ENCODE peak calls at places on chromosomes 3 and 15, in ten cellular contexts. W is activated naive CD8-positive, alpha-beta T cell treated with anti-CD3 and anti-CD28 coated beads, Interleukin-2, amount 10 ng/mL, durations not matched to agents 7 days and 5 days; B is psoas muscle; A is RWPE1; S is EH; E is lower leg skin; Y is skeletal muscle cell; D is NCI-H1694; C is stimulated activated CD4-positive, alpha-beta T cell treated with anti-CD3 and anti-CD28 coated beads, Interleukin-4, amount 100 ng/mL, for 1 hour; X is activated CD4-positive, alpha-beta T cell treated with anti-CD3 and anti-CD28 coated beads, Interleukin-2, amount 10 ng/mL, durations not matched to agents 7 days and 5 days. N is an unnamed sample.

GRCh38 chr3:60803812-60804211 is 447.4 kb downstream of the FHIT start:
- DNase-seq in C (no peak), D (no peak), W (no peak), A (no peak), E (no peak), B (no peak), S (peak), X (no peak), Y (no peak), N (no peak)

GRCh38 chr3:71530903-71531535 is 52.5 kb downstream of the FOXP1 start:
- DNase-seq in X (no peak), A (no peak), W (no peak), C (no peak), Y (no peak), E (no peak), B (no peak), S (no peak), D (no peak), N (no peak)

GRCh38 chr15:80585544-80586018 is 109.5 kb upstream of the ABHD17C start:
- DNase-seq in Y (no peak), C (no peak), W (no peak), B (no peak), D (no peak), E (peak), S (no peak), X (no peak), A (peak), N (no peak)

GRCh38 chr15:72554471-72555425 is 80.6 kb downstream of the ARIH1 start:
- DNase-seq in X (peak), Y (no peak), S (peak), W (no peak), B (no peak), E (no peak), C (peak), D (no peak), A (no peak), N (peak)

GRCh38 chr3:97658670-97659285 is 105.8 kb upstream of the ARL6 start:
- DNase-seq in S (peak), C (no peak), E (no peak), Y (no peak), B (no peak), A (peak), D (peak), W (no peak), X (no peak), N (no peak)

GRCh38 chr3:66588340-66588847 is 87.6 kb upstream of the LRIG1 start:
- DNase-seq in C (no peak), Y (peak), D (no peak), A (no peak), X (no peak), E (no peak), S (peak), W (no peak), B (no peak), N (no peak)

GRCh38 chr3:46868301-46868700 is 5.1 kb upstream of the MYL3 start:
- DNase-seq in W (no peak), A (no peak), C (no peak), E (no peak), D (no peak), X (no peak), S (no peak), B (no peak), Y (no peak), N (no peak)

GRCh38 chr3:123302961-123303360 is 101.2 kb downstream of the SEC22A start:
- DNase-seq in S (no peak), B (peak), X (no peak), Y (no peak), W (no peak), A (no peak), C (no peak), D (no peak), E (no peak), N (no peak)

GRCh38 chr3:146308222-146308621 is 57.3 kb upstream of the PLSCR4 start:
- DNase-seq in B (no peak), A (no peak), W (no peak), X (no peak), Y (peak), S (peak), C (no peak), E (no peak), D (no peak), N (no peak)

GRCh38 chr3:108953210-108953609 is 469 bp downstream of the GUCA1C start:
- DNase-seq in W (no peak), B (no peak), D (no peak), Y (no peak), C (no peak), A (peak), S (no peak), X (no peak), E (no peak), N (no peak)

GRCh38 chr3:168570404-168571173 is 474.9 kb upstream of the GOLIM4 start:
- DNase-seq in Y (no peak), S (no peak), E (no peak), W (no peak), X (no peak), B (no peak), D (no peak), A (no peak), C (no peak), N (no peak)

GRCh38 chr15:77538011-77538410 is 94.7 kb downstream of the LINGO1 start:
- DNase-seq in B (no peak), Y (no peak), D (no peak), E (no peak), C (no peak), X (no peak), A (no peak), W (peak), S (no peak), N (no peak)

GRCh38 chr3:44805960-44806359 is 44.4 kb downstream of the KIF15 start:
- DNase-seq in S (no peak), W (no peak), A (no peak), B (no peak), E (no peak), C (no peak), Y (no peak), X (no peak), D (no peak), N (no peak)

GRCh38 chr15:67836477-67836876 is 3.4 kb downstream of the RNU6-1 start:
- DNase-seq in B (peak), W (peak), S (peak), C (peak), Y (no peak), A (peak), X (peak), E (no peak), D (peak), N (no peak)

GRCh38 chr3:48997714-48998637 is 7.9 kb downstream of the P4HTM start:
- DNase-seq in A (no peak), X (no peak), D (no peak), B (no peak), Y (no peak), S (no peak), W (no peak), E (no peak), C (no peak), N (no peak)

GRCh38 chr3:53216723-53217122 is 39.1 kb downstream of the TKT start:
- DNase-seq in A (no peak), X (no peak), W (no peak), B (no peak), D (no peak), E (no peak), C (no peak), Y (no peak), S (no peak), N (no peak)

GRCh38 chr3:118628704-118629341 is 405.8 kb downstream of the IGSF11 start:
- DNase-seq in D (peak), S (no peak), Y (peak), C (no peak), X (peak), B (peak), E (no peak), W (no peak), A (peak), N (peak)

GRCh38 chr15:85277847-85278246 is 102.6 kb upstream of the AKAP13 start:
- DNase-seq in W (no peak), S (no peak), Y (no peak), X (no peak), A (no peak), D (no peak), E (no peak), C (no peak), B (no peak), N (no peak)

GRCh38 chr3:35651888-35652287 is 12.6 kb downstream of the ARPP21 start:
- DNase-seq in A (no peak), D (no peak), E (no peak), X (no peak), W (no peak), S (no peak), C (no peak), B (no peak), Y (no peak), N (no peak)

GRCh38 chr15:60651734-60652141 is 172.8 kb upstream of the ICE2 start:
- DNase-seq in X (no peak), E (no peak), B (no peak), S (no peak), W (no peak), A (no peak), D (peak), C (no peak), Y (no peak), N (no peak)

GRCh38 chr3:185225523-185225922 is 28.3 kb downstream of the EHHADH start:
- DNase-seq in Y (peak), X (no peak), D (no peak), E (no peak), C (no peak), S (peak), W (no peak), A (no peak), B (no peak), N (no peak)

GRCh38 chr3:186953011-186953487 is 22.7 kb downstream of the ST6GAL1 start:
- DNase-seq in D (no peak), C (no peak), Y (no peak), S (peak), W (no peak), B (no peak), X (peak), E (no peak), A (no peak), N (no peak)